ENCODE peak calls at places on chromosomes 2 and 18, in eight cellular contexts. V is GF-D8, P is iPS-NIHi11, E is ELF-1, T is AG10803, D is NCI-H2081, S is A673, U is activated gamma-delta T cell treated with Interleukin-2 at 50 U/mL for 16 hours. O is an unnamed sample.

GRCh38 chr2:223042704-223043118 is 9.3 kb upstream of the KCNE4 start:
- DNase-seq in T (peak), U (no peak), P (no peak), S (peak), V (peak), D (no peak), E (no peak), O (no peak)

GRCh38 chr2:161570424-161571050 is 53.7 kb upstream of the SLC4A10 start:
- DNase-seq in T (no peak), P (peak), S (peak), V (no peak), D (no peak), E (peak), U (no peak), O (no peak)

GRCh38 chr2:123953848-123954247 is 71.2 kb upstream of the CNTNAP5 start:
- DNase-seq in P (no peak), D (no peak), E (no peak), S (peak), V (no peak), U (no peak), T (no peak), O (no peak)

GRCh38 chr2:124027182-124027581 is 2.1 kb downstream of the CNTNAP5 start:
- DNase-seq in T (peak), U (no peak), E (peak), V (peak), S (peak), P (peak), D (peak), O (peak)

GRCh38 chr18:28767781-28768211 is 590.9 kb upstream of the CDH2 start:
- DNase-seq in T (peak), U (no peak), V (no peak), P (no peak), S (peak), E (no peak), D (no peak), O (no peak)

GRCh38 chr2:209472871-209473270 is 49.0 kb downstream of the MAP2 start:
- DNase-seq in U (no peak), D (no peak), S (peak), T (peak), V (no peak), P (no peak), E (no peak), O (no peak)

GRCh38 chr2:84435331-84436081 is 23.6 kb downstream of the SUCLG1 start:
- DNase-seq in D (no peak), E (no peak), V (no peak), U (no peak), P (no peak), S (no peak), T (no peak), O (no peak)

GRCh38 chr2:205025580-205026240 is 480.4 kb downstream of the PARD3B start:
- DNase-seq in P (no peak), S (no peak), T (no peak), D (no peak), V (no peak), U (no peak), E (no peak), O (no peak)

GRCh38 chr2:226673314-226673723 is 126.3 kb downstream of the IRS1 start:
- DNase-seq in V (peak), P (no peak), D (no peak), S (peak), U (no peak), E (peak), T (peak), O (no peak)

GRCh38 chr2:152421521-152422367 is 86.8 kb downstream of the FMNL2 start:
- DNase-seq in S (peak), D (peak), P (no peak), V (peak), T (peak), E (no peak), U (no peak), O (no peak)

GRCh38 chr2:118794546-118794945 is 52.9 kb downstream of the EN1 start:
- DNase-seq in D (no peak), S (no peak), V (no peak), U (no peak), T (no peak), E (no peak), P (no peak), O (no peak)

GRCh38 chr2:23026671-23027070 is 358.3 kb upstream of the KLHL29 start:
- DNase-seq in E (no peak), S (no peak), D (no peak), U (no peak), V (no peak), P (no peak), T (no peak), O (no peak)

GRCh38 chr2:1072258-1072657 is 121.6 kb downstream of the SNTG2 start:
- DNase-seq in E (no peak), V (no peak), P (no peak), S (no peak), T (no peak), U (no peak), D (no peak), O (no peak)

GRCh38 chr2:230664128-230664527 is 48.5 kb upstream of the CAB39 start:
- DNase-seq in S (no peak), P (no peak), E (no peak), U (no peak), T (peak), V (no peak), D (no peak), O (no peak)

GRCh38 chr2:119681196-119681867 is 2.3 kb downstream of the TMEM177 start:
- DNase-seq in P (no peak), D (no peak), T (no peak), S (no peak), V (no peak), E (no peak), U (no peak), O (no peak)

GRCh38 chr18:36809590-36810381 is 19.0 kb downstream of the TPGS2 start:
- DNase-seq in P (peak), T (peak), E (peak), D (peak), S (peak), U (peak), V (peak), O (peak)

GRCh38 chr2:104701471-104701911 is 152.4 kb upstream of the POU3F3 start:
- DNase-seq in V (no peak), S (no peak), P (no peak), D (no peak), E (no peak), T (no peak), U (no peak), O (no peak)

O was measured in nephron progenitor cell.